ENCODE peak calls at places on chromosomes 16 and 17, in six cellular contexts. G is stomach, S is uterus, E is A549, X is adrenal gland, C is transverse colon. Q is an unnamed sample. For H3K4me1, the result is how much of the 10 kb centered on the place peaks cover.

GRCh38 chr17:3770471-3770870 is 30.5 kb downstream of the ITGAE start:
- DNase-seq in G (no peak), S (no peak), E (no peak), X (no peak), C (peak), Q (no peak)

GRCh38 chr16:49439676-49440075 is 66.1 kb downstream of the C16orf78 start:
- DNase-seq in G (no peak), S (no peak), E (no peak), X (no peak), C (no peak), Q (no peak)

GRCh38 chr16:88645941-88646340 is 4.9 kb downstream of the CYBA start:
- DNase-seq in G (no peak), S (no peak), E (no peak), X (no peak), C (no peak), Q (peak)

GRCh38 chr16:85173981-85174751 is 61.9 kb upstream of the CIBAR2 start:
- DNase-seq in G (peak), S (no peak), E (peak), X (peak), C (peak), Q (peak)

GRCh38 chr17:29179232-29180036 is 764 bp downstream of the MYO18A start:
- DNase-seq in G (peak), S (peak), E (peak), X (peak), C (peak), Q (peak)

GRCh38 chr17:76585048-76585648 is 512 bp downstream of the ST6GALNAC2 start:
- DNase-seq in G (peak), S (no peak), E (no peak), X (peak), C (peak), Q (peak)

GRCh38 chr16:46908540-46909372 is 24.6 kb downstream of the GPT2 start:
- DNase-seq in G (peak), S (peak), E (peak), X (peak), C (peak), Q (no peak)

GRCh38 chr17:46125831-46126230 is 67.4 kb downstream of the KANSL1 start:
- DNase-seq in G (no peak), S (no peak), E (no peak), X (no peak), C (no peak), Q (no peak)

GRCh38 chr16:30518552-30518951 is 7.8 kb downstream of the ZNF768 start:
- DNase-seq in G (no peak), S (no peak), E (no peak), X (no peak), C (no peak), Q (no peak)

GRCh38 chr16:19853973-19854876 is 30.4 kb downstream of the GPRC5B start:
- DNase-seq in G (no peak), S (no peak), E (no peak), X (no peak), C (no peak), Q (no peak)

GRCh38 chr16:24873028-24873427 is 27.3 kb downstream of the SLC5A11 start:
- DNase-seq in G (no peak), S (no peak), E (no peak), X (no peak), C (no peak), Q (no peak)

GRCh38 chr16:4868046-4868445 is 20.8 kb downstream of the UBN1 start:
- DNase-seq in G (no peak), S (no peak), E (no peak), X (no peak), C (no peak), Q (no peak)

GRCh38 chr16:29674188-29674587 is 4.8 kb upstream of the QPRT start:
- DNase-seq in G (no peak), S (peak), E (no peak), X (peak), C (peak), Q (no peak)

GRCh38 chr17:80030730-80031410 is 4.8 kb downstream of the TBC1D16 start:
- DNase-seq in G (peak), S (no peak), E (no peak), X (no peak), C (peak), Q (peak)

GRCh38 chr17:47212458-47212857 is 3.3 kb downstream of the MYL4 start:
- DNase-seq in G (no peak), S (no peak), E (no peak), X (no peak), C (no peak), Q (no peak)

GRCh38 chr16:56960681-56961281 is 969 bp upstream of the CETP start:
- DNase-seq in G (no peak), S (no peak), E (no peak), X (no peak), C (no peak), Q (no peak)

GRCh38 chr16:15636392-15636873 is 6.5 kb downstream of the MARF1 start:
- DNase-seq in G (no peak), S (no peak), E (no peak), X (no peak), C (no peak), Q (no peak)

GRCh38 chr16:11990672-11991390 is 14.3 kb downstream of the SNX29 start:
- DNase-seq in G (no peak), S (no peak), E (no peak), X (no peak), C (no peak), Q (no peak)

GRCh38 chr16:11989238-11990160 is 13.0 kb downstream of the SNX29 start:
- DNase-seq in G (no peak), S (no peak), E (no peak), X (no peak), C (no peak), Q (no peak)

GRCh38 chr16:11992008-11992584 is 15.6 kb downstream of the SNX29 start:
- DNase-seq in G (no peak), S (no peak), E (no peak), X (no peak), C (no peak), Q (no peak)

GRCh38 chr16:11994187-11995119 is 17.9 kb downstream of the SNX29 start:
- DNase-seq in G (no peak), S (no peak), E (no peak), X (peak), C (peak), Q (peak)

DNA sequence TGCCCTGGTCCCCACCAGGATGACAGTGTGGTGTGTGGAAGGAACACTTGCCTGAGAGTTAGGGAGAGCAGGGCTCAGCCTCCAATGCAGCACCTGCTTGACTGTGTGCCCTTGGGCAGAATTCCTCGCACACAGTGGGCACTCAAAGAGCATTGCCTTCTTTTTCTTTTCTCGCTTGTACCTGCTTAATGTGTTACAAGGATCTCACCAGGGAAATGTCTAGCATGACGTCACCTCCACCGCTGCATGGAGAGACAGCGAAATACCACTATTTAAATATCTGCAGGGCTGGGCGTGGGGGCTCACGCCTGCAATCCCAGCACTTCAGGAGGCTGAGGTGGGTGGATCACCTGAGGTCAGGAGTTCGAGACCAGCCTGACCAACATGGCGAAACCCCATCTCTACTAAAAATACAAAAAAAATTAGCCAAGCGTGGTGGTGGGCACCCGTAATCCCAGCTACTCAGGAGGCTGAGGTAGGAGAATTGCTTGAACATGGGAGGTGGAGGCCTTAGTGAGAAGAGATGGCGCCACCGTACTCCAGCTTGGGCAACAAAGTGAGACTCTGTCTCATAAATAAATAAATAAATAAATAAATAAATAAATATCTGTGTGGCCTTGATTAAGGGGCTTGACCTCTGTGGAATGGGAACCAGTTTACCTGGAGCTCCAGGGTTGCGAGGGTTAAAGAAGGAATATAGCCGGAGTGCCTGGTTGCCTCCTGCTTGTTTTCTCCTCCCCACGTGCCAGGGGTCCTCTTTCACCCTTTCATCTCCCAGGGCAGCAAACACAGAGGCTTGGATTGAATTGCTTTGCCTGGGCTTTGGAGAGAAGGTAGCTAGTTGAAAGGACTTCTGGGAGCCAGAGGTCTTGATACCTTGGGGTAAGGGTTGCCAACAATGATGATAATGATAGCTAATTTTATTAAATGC is 16.3 kb downstream of the SNX29 start:
- DNase-seq in G (no peak), S (no peak), E (no peak), X (no peak), C (no peak), Q (no peak)
- H3K4me1 ChIP-seq in G (under half), S (under half), E (under half), X (under half), C (under half), Q (under half)

GRCh38 chr16:28089992-28090365 is 26.5 kb upstream of the GSG1L start:
- DNase-seq in G (no peak), S (no peak), E (no peak), X (no peak), C (no peak), Q (no peak)

GRCh38 chr16:28090646-28091377 is 27.3 kb upstream of the GSG1L start:
- DNase-seq in G (no peak), S (no peak), E (no peak), X (peak), C (no peak), Q (no peak)

GRCh38 chr16:28092721-28093382 is 29.3 kb upstream of the GSG1L start:
- DNase-seq in G (no peak), S (no peak), E (no peak), X (no peak), C (no peak), Q (no peak)

GRCh38 chr16:28093383-28093725 is 29.8 kb upstream of the GSG1L start:
- DNase-seq in G (no peak), S (no peak), E (no peak), X (no peak), C (no peak), Q (no peak)

DNA sequence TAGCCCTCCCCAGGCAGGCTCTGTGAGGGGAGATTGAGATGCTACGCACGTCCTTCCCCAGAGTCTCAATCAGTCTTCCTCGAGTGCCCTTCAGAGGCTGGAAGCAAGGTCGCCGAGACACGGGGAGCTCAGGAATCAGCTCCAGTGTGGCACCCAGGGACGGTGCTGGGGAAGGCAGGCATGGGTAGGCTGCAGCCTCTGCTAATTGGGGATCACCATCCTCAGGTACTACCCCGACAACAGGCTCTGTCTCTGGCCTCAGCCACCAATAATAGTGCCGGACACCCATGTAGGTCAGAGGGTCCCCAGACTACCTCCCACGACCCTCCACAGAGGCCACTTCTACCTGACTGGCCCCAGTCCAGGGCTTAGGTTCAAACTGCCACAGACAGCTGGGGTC is 28.2 kb upstream of the GSG1L start:
- DNase-seq in G (no peak), S (no peak), E (no peak), X (no peak), C (no peak), Q (no peak)
- TF ChIP-seq POLR2A in G (no peak), S (no peak), E (no peak), X (no peak), C (no peak), Q (no peak)

GRCh38 chr16:11253995-11254912 is 1.8 kb downstream of the SOCS1 start:
- DNase-seq in G (no peak), S (peak), E (no peak), X (no peak), C (no peak), Q (no peak)
- H3K4me3 ChIP-seq in G (peak), S (peak), E (peak), X (peak), C (no peak), Q (peak)

DNA sequence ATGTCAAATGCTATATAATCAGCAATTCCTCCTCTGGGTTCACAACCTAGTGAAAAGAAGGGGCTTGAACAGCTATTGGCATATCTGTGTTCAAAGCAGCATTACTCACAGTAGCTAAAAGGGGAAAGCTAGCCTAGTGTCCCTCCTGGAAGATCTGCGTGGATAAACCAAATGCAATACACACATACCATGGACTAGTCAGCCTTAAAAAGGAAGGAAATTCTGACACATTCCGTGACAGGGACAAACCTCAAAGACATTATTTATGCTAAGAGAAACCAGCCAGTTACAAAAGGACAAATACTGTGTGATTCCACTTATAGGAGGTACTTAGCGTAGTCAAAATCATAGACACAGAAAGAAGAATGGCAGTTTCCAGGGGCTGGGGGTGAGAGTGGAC is 90.1 kb downstream of the XYLT1 start:
- DNase-seq in G (no peak), S (no peak), E (no peak), X (no peak), C (no peak), Q (no peak)
- H3K4me1 ChIP-seq in G (under half), S (under half), E (under half), X (under half), C (half or more), Q (under half)

DNA sequence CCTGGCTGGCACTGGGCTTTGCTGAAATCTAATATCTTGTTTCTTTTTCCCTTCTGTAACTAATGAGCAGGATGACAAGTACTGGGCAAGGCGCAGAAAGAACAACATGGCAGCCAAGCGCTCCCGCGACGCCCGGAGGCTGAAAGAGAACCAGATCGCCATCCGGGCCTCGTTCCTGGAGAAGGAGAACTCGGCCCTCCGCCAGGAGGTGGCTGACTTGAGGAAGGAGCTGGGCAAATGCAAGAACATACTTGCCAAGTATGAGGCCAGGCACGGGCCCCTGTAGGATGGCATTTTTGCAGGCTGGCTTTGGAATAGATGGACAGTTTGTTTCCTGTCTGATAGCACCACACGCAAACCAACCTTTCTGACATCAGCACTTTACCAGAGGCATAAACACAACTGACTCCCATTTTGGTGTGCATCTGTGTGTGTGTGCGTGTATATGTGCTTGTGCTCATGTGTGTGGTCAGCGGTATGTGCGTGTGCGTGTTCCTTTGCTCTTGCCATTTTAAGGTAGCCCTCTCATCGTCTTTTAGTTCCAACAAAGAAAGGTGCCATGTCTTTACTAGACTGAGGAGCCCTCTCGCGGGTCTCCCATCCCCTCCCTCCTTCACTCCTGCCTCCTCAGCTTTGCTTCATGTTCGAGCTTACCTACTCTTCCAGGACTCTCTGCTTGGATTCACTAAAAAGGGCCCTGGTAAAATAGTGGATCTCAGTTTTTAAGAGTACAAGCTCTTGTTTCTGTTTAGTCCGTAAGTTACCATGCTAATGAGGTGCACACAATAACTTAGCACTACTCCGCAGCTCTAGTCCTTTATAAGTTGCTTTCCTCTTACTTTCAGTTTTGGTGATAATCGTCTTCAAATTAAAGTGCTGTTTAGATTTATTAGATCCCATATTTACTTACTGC is 56.1 kb downstream of the HLF start:
- DNase-seq in G (peak), S (no peak), E (no peak), X (no peak), C (no peak), Q (no peak)
- TF ChIP-seq POLR2A in G (no peak), S (no peak), E (no peak), X (no peak), C (no peak), Q (no peak)

DNA sequence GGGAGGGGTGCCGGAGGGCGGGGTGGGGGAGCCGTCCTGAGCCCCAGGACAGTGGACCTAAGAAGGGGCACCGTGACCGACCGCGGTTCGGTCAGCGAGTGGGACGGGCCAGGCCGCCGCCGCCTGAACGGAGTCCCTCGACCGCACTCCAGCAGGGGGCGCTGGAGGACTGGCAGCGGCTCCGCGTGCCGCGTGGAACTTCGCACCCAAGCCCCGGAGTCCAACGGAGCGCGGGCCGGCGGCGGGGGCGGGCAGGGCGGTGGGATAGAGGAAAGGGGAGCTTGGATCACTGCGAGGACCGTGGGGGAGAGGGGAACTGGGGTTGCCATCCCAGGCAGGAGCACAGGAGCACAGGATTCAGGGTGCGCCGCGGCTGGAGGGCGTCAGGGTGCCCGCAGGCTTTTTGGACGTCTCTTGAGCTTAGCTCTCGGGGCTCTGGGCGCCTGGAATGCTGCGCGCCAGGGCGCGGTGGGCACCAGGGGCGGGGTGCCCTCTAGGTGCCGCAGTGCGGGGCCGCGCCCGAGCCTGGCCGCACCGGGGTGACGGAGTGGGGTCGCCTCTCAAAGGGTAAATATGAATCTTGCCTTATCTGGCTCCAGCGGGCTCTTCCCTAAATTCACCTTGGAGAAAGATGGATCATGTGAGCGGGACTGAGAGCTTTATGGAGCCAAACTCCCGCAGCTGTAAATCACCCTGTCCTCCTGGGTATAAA is 379 bp upstream of the OTOP2 start:
- DNase-seq in G (peak), S (peak), E (peak), X (peak), C (peak), Q (peak)
- H3K4me3 ChIP-seq in G (peak), S (peak), E (peak), X (peak), C (no peak), Q (no peak)

GRCh38 chr17:42363231-42363630 is 25.0 kb downstream of the STAT3 start:
- DNase-seq in G (no peak), S (no peak), E (no peak), X (no peak), C (no peak), Q (no peak)

GRCh38 chr17:42362245-42362961 is 25.8 kb downstream of the STAT3 start:
- DNase-seq in G (no peak), S (no peak), E (no peak), X (no peak), C (no peak), Q (no peak)

GRCh38 chr17:42365136-42365535 is 23.1 kb downstream of the STAT3 start:
- DNase-seq in G (no peak), S (no peak), E (no peak), X (peak), C (no peak), Q (no peak)

GRCh38 chr17:42361781-42362186 is 26.5 kb downstream of the STAT3 start:
- DNase-seq in G (no peak), S (no peak), E (no peak), X (peak), C (peak), Q (peak)

DNA sequence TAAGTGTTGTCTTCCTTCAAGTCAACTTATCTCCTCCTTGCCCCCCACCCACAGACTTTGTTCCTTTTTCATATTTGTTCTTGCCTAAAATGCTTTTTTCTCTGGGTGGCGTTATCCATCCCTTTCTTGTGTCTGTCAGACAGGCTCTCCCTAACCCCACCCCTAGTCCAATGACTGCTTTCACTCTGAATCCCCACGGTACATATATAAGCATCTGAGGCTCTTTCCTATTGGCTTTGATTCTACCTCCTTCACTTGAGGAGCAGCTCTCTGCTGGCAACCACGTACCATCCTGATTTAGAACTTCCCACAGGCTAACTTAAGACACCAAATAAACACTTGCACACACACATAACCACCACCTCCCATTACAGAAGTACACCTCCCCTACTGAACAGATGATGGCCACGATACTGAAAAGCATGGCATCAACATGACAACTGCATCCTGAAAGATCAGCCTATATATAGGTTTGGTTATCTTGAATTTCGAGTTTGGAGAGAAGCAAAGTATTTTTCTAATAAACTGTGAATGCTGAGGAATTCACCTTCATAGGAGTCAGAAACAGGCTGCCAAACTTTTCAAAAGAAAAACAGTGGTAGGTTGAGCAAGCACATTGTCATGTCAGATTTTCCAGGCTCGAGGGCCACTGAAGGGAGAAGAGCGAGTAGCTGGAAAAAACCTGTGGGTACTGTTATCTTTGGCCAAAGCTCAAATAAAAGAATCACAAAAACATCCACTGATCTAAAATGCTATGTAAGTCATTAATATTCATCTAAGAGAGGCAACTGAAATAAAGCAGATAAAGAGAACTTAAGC is 24.3 kb downstream of the STAT3 start:
- DNase-seq in G (no peak), S (no peak), E (no peak), X (peak), C (no peak), Q (no peak)
- H3K4me1 ChIP-seq in G (half or more), S (under half), E (half or more), X (under half), C (under half), Q (under half)

Q was measured in right lobe of liver.